ENCODE peak calls at places on chromosomes 11 and 22, in four cellular contexts. N is HT1080, O is astrocyte of the spinal cord, T is ovary. G is an unnamed sample.

GRCh38 chr22:46546466-46547178 is 9.2 kb upstream of the CELSR1 start:
- DNase-seq in N (peak; percentile 60), O (peak; percentile 42), T (no peak), G (peak; percentile 93)

GRCh38 chr11:8392166-8392565 is 128.5 kb upstream of the LMO1 start:
- DNase-seq in N (no peak), O (no peak), T (no peak), G (no peak)

GRCh38 chr11:109421981-109422590 is at the start of gene C11orf87:
- DNase-seq in N (no peak), O (peak; percentile 23), T (no peak), G (peak; percentile 28)

GRCh38 chr11:133656100-133656635 is 123.9 kb upstream of the OPCML start:
- DNase-seq in N (peak; percentile 11), O (no peak), T (no peak), G (no peak)

GRCh38 chr22:48086246-48086645 is 1323.8 kb downstream of the TBC1D22A start:
- DNase-seq in N (no peak), O (no peak), T (no peak), G (no peak)

GRCh38 chr22:24027991-24028390 is 16.9 kb downstream of the CABIN1 start:
- DNase-seq in N (no peak), O (no peak), T (no peak), G (no peak)

GRCh38 chr22:49323751-49324415 is 503.8 kb downstream of the BRD1 start:
- DNase-seq in N (no peak), O (no peak), T (no peak), G (no peak)

GRCh38 chr22:50030315-50031188 is 18.0 kb upstream of the IL17REL start:
- DNase-seq in N (peak; percentile 60), O (peak; percentile 48), T (peak; percentile 72), G (peak; percentile 88)

GRCh38 chr11:64294665-64295289 is 3.7 kb downstream of the KCNK4 start:
- DNase-seq in N (no peak), O (no peak), T (no peak), G (no peak)

GRCh38 chr11:73859671-73860070 is 17.0 kb downstream of the COA4 start:
- DNase-seq in N (no peak), O (no peak), T (no peak), G (no peak)

GRCh38 chr11:120551191-120551590 is 39.6 kb downstream of the GRIK4 start:
- DNase-seq in N (no peak), O (no peak), T (no peak), G (no peak)

GRCh38 chr22:29814003-29814402 is 24.1 kb downstream of the ASCC2 start:
- DNase-seq in N (no peak), O (no peak), T (no peak), G (no peak)

GRCh38 chr11:63564785-63565350 is 1.7 kb upstream of the PLAAT2 start:
- DNase-seq in N (no peak), O (no peak), T (no peak), G (no peak)

GRCh38 chr11:71300187-71300586 is 47.8 kb upstream of the SHANK2 start:
- DNase-seq in N (no peak), O (peak; percentile 53), T (no peak), G (no peak)

GRCh38 chr11:9775393-9775780 is 111.5 kb downstream of the SWAP70 start:
- DNase-seq in N (no peak), O (no peak), T (no peak), G (no peak)

GRCh38 chr11:1295086-1295485 is 14.3 kb downstream of the TOLLIP start:
- DNase-seq in N (no peak), O (no peak), T (peak; percentile 9), G (no peak)

GRCh38 chr22:17120281-17120680 is 879 bp downstream of the TMEM121B start:
- DNase-seq in N (no peak), O (peak; percentile 29), T (no peak), G (peak; percentile 89)

GRCh38 chr22:45889539-45890350 is 87.2 kb downstream of the WNT7B start:
- DNase-seq in N (no peak), O (peak; percentile 24), T (no peak), G (no peak)

GRCh38 chr11:129279326-129280026 is 87.4 kb upstream of the ARHGAP32 start:
- DNase-seq in N (peak; percentile 63), O (peak; percentile 72), T (peak; percentile 80), G (peak; percentile 85)

GRCh38 chr11:104581246-104581980 is 316.8 kb downstream of the CASP12 start:
- DNase-seq in N (peak; percentile 11), O (peak; percentile 37), T (no peak), G (no peak)

GRCh38 chr11:76701701-76702100 is 31.2 kb upstream of the LRRC32 start:
- DNase-seq in N (peak; percentile 35), O (peak; percentile 40), T (no peak), G (no peak)

GRCh38 chr22:50276143-50276542 is 6.0 kb upstream of the MAPK11 start:
- DNase-seq in N (no peak), O (peak; percentile 49), T (no peak), G (peak; percentile 88)

GRCh38 chr11:57980201-57980600 is 43.5 kb upstream of the OR9Q1 start:
- DNase-seq in N (no peak), O (no peak), T (no peak), G (no peak)

GRCh38 chr11:130369713-130370112 is 55.0 kb upstream of the ZBTB44 start:
- DNase-seq in N (no peak), O (no peak), T (no peak), G (no peak)

GRCh38 chr22:40345801-40346177 is 511 bp upstream of the ADSL start:
- DNase-seq in N (no peak), O (no peak), T (no peak), G (peak; percentile 48)

GRCh38 chr11:48064306-48064705 is 83.9 kb downstream of the PTPRJ start:
- DNase-seq in N (peak; percentile 37), O (peak; percentile 71), T (no peak), G (no peak)

GRCh38 chr11:10302294-10302743 is 2.6 kb upstream of the ADM start:
- DNase-seq in N (no peak), O (peak; percentile 60), T (peak; percentile 37), G (peak; percentile 56)